ENCODE peak calls at places on chromosome 4, in ten cellular contexts. F is heart right ventricle; G is WERI-Rb-1; R is breast epithelium; N is right cardiac atrium; B is upper lobe of right lung; L is CD8-positive, alpha-beta T cell; Q is MG63; Z is pancreas; A is body of pancreas. O is an unnamed sample.

GRCh38 chr4:60611762-60612496 is 588.2 kb upstream of the ADGRL3 start:
- DNase-seq in F (no peak), N (no peak), G (no peak), B (no peak), Q (peak; percentile 13), L (no peak), A (no peak), Z (no peak), R (no peak), O (no peak)

GRCh38 chr4:43133566-43133965 is 241.1 kb downstream of the GRXCR1 start:
- DNase-seq in F (no peak), L (no peak), R (no peak), Z (no peak), B (no peak), G (no peak), A (no peak), N (no peak), Q (no peak), O (no peak)

GRCh38 chr4:56086073-56086521 is 137.4 kb downstream of the CEP135 start:
- DNase-seq in Q (no peak), R (no peak), F (no peak), G (no peak), B (no peak), N (no peak), L (no peak), A (no peak), Z (no peak), O (no peak)

GRCh38 chr4:99827857-99828256 is 11.2 kb downstream of the DAPP1 start:
- DNase-seq in N (no peak), A (no peak), L (no peak), R (no peak), Q (no peak), G (no peak), F (no peak), B (no peak), Z (no peak), O (no peak)

GRCh38 chr4:185257694-185258093 is 48.3 kb downstream of the SNX25 start:
- DNase-seq in B (no peak), Q (no peak), N (no peak), F (no peak), L (no peak), A (no peak), R (no peak), Z (no peak), G (no peak), O (no peak)

GRCh38 chr4:26029512-26030131 is 115.6 kb downstream of the SMIM20 start:
- DNase-seq in Q (no peak), G (no peak), R (no peak), B (no peak), A (no peak), N (peak; percentile 68), Z (peak; percentile 67), L (no peak), F (no peak), O (no peak)

GRCh38 chr4:83112678-83113428 is 1.7 kb downstream of the PLAC8 start:
- DNase-seq in N (no peak), G (no peak), B (no peak), F (no peak), Z (no peak), A (no peak), L (peak; percentile 52), Q (no peak), R (no peak), O (no peak)

GRCh38 chr4:175246941-175247340 is 328.8 kb downstream of the ADAM29 start:
- DNase-seq in Z (no peak), B (no peak), G (no peak), A (no peak), N (no peak), Q (no peak), L (no peak), F (no peak), R (no peak), O (no peak)

GRCh38 chr4:4384837-4385236 is 2.1 kb upstream of the NSG1 start:
- DNase-seq in G (peak; percentile 78), B (no peak), N (no peak), Z (peak; percentile 41), L (no peak), A (no peak), R (no peak), Q (no peak), F (no peak), O (no peak)

GRCh38 chr4:41550308-41550707 is 12.4 kb downstream of the LIMCH1 start:
- DNase-seq in B (no peak), Z (no peak), Q (no peak), N (no peak), F (no peak), L (no peak), R (no peak), A (no peak), G (no peak), O (no peak)

GRCh38 chr4:60683953-60684352 is 516.2 kb upstream of the ADGRL3 start:
- DNase-seq in Z (no peak), F (no peak), L (no peak), G (no peak), N (no peak), A (no peak), Q (peak; percentile 42), R (no peak), B (no peak), O (no peak)

GRCh38 chr4:153512952-153513500 is 46.9 kb downstream of the TMEM131L start:
- DNase-seq in N (no peak), F (no peak), R (no peak), Q (no peak), B (no peak), A (no peak), Z (no peak), G (no peak), L (no peak), O (no peak)

DNA sequence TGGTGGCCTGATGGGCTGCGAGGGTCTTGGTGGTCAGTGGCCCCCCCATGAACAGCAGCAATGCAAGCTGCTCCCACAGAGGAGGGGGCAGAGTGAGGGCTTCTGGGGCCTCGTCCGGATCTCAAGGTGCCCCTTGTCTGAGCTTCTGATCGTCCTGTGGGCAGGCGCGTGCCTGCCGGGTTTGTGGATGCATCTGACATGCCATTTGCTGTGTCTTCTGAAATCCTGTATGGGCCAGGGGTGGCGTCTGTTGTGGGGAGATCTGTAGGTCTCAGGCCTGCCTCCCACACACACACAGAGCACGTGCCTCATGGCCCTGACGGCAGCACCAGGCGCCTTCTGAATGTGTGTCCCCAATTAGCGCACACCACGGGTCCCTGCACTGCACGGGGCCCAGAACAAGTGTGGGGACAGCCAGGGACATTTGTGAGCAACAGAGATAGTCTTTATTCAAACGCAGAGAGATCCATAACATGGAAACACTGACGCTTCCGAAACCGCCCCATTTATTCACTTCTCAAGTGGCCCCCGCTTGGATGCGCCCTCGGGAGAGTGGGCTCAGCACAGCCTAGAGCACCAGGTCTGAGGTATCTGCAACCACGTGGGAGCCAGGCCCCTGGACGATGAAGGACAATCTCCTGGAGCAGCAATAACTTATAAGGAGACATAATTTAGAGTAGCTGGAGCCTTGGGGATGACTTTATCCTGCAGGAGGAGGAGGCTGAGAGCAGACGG is 5.7 kb downstream of the SPON2 start:
- DNase-seq in Q (no peak), R (no peak), A (no peak), N (peak; percentile 55), L (no peak), G (no peak), B (no peak), F (no peak), Z (peak; percentile 43), O (peak; percentile 73)
- H3K4me3 ChIP-seq in Q (no peak overlapping the region), R (peak overlapping the region; percentile 66), A (no peak overlapping the region), N (no peak overlapping the region), L (no peak overlapping the region), G (no peak overlapping the region), B (peak overlapping the region; percentile 71), F (peak overlapping the region; percentile 60), Z (peak overlapping the region; percentile 50), O (no peak overlapping the region)

GRCh38 chr4:139691-140090 is 15.4 kb downstream of the ZNF718 start:
- DNase-seq in L (no peak), G (no peak), B (no peak), R (no peak), A (no peak), Q (no peak), Z (no peak), F (no peak), N (no peak), O (no peak)

GRCh38 chr4:138935-139334 is 14.6 kb downstream of the ZNF718 start:
- DNase-seq in B (no peak), Q (no peak), F (no peak), L (no peak), G (no peak), A (no peak), N (no peak), R (no peak), Z (no peak), O (no peak)
- H3K9me3 ChIP-seq in B (peaks cover 56% of the 10 kb centered on the region), Q (peaks cover 20% of the 10 kb centered on the region), F (peaks cover 6% of the 10 kb centered on the region), L (peaks cover 55% of the 10 kb centered on the region), G (peaks cover 10% of the 10 kb centered on the region), A (peaks cover 37% of the 10 kb centered on the region), N (peaks cover 13% of the 10 kb centered on the region), R (peaks cover 95% of the 10 kb centered on the region), Z (no peaks in the 10 kb centered on the region), O (peaks cover 17% of the 10 kb centered on the region)

DNA sequence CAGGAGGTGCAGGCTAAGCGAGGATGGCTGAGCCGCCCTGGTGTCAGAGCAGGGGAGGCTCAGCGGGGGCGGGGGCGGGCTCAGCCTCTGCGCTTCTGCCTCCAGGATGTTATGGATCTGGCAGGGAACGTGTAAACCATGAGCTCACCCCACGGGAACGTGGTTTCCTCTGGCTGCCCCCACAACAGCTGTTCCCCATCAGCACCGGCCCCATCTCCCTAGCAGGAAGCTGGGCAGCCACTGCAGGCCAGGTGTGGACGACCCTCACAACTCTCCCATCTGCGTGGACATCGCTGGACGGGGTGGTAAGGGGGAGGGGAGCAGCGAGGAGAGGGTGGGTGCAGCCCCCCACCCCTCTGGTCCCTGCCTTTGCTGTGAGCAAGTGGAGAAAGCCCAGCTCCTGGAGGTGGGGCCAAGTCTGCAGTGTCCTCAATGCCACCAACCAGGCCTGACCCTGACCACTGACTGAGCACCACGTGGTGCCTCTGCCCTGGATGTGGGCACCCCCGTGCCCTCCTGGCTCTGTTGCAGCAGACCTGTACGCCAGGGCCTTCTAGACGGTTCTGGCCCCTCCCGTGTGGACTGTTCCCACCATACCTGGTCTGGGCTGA is 28.1 kb upstream of the SPON2 start:
- DNase-seq in N (peak; percentile 85), A (peak; percentile 29), L (peak; percentile 55), R (peak; percentile 35), G (peak; percentile 57), F (peak; percentile 38), Q (peak; percentile 91), Z (peak; percentile 70), B (peak; percentile 71), O (peak; percentile 80)
- H3K4me3 ChIP-seq in N (no peak overlapping the region), A (no peak overlapping the region), L (peak overlapping the region; percentile 90), R (peak overlapping the region; percentile 53), G (no peak overlapping the region), F (no peak overlapping the region), Q (no peak overlapping the region), Z (peak overlapping the region; percentile 3), B (peak overlapping the region; percentile 36), O (no peak overlapping the region)

GRCh38 chr4:98386-98785 is 25.9 kb upstream of the ZNF718 start:
- DNase-seq in Q (no peak), B (no peak), N (no peak), R (no peak), F (no peak), G (no peak), A (no peak), L (no peak), Z (no peak), O (no peak)

DNA sequence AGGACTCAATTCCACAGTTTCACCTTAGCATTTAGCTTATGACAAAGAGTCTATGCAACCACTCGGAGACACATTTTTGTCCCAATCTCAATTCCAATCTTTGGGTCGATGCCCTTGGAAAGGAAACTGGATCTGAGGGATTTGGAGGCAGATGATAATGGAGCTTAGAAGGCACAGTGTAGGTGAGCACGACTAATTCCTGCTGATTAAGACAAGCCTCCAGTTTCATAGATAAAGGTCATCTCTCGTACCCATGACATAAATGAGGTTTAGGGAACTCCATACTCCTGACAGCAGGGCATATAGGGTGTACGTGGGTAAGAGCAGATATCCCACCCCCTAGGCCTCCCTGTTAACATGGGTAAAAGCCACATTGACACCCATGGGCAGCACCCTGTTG is 24.4 kb upstream of the ZNF718 start:
- DNase-seq in Z (no peak), G (no peak), L (no peak), A (no peak), B (no peak), N (no peak), F (no peak), R (no peak), Q (no peak), O (no peak)
- H3K9me3 ChIP-seq in Z (no peaks in the 10 kb centered on the region), G (peaks cover 41% of the 10 kb centered on the region), L (peaks cover 10% of the 10 kb centered on the region), A (peaks cover 49% of the 10 kb centered on the region), B (peaks cover 80% of the 10 kb centered on the region), N (peaks cover 8% of the 10 kb centered on the region), F (peaks cover 29% of the 10 kb centered on the region), R (peaks cover 83% of the 10 kb centered on the region), Q (no peaks in the 10 kb centered on the region), O (peaks cover 20% of the 10 kb centered on the region)

O was measured in aorta.